ENCODE peak calls at places on chromosomes 16 and 17, in six cellular contexts. H is HCT116, N is K562, C is HepG2, O is SK-N-SH, Y is GM12878. F is an unnamed sample.

GRCh38 chr17:63700528-63701441 is 860 bp upstream of the LIMD2 start:
- DNase-seq in H (no peak), N (no peak), C (no peak), O (peak; percentile 97), Y (no peak), F (peak; percentile 75)

GRCh38 chr16:85062728-85063336 is 35.2 kb downstream of the KIAA0513 start:
- DNase-seq in H (no peak), N (no peak), C (no peak), O (no peak), Y (no peak), F (no peak)

GRCh38 chr16:68917541-68917940 is 74.2 kb downstream of the TANGO6 start:
- DNase-seq in H (no peak), N (no peak), C (no peak), O (no peak), Y (no peak), F (no peak)

GRCh38 chr17:57475786-57476185 is 219.5 kb downstream of the MSI2 start:
- DNase-seq in H (no peak), N (no peak), C (no peak), O (no peak), Y (no peak), F (no peak)

GRCh38 chr17:82012482-82013295 is 10.0 kb downstream of the CENPX start:
- DNase-seq in H (no peak), N (no peak), C (no peak), O (peak; percentile 88), Y (no peak), F (no peak)

GRCh38 chr16:88781140-88782077 is 3.6 kb downstream of the PIEZO1 start:
- DNase-seq in H (no peak), N (no peak), C (no peak), O (no peak), Y (no peak), F (no peak)

GRCh38 chr17:51035436-51035835 is 85.2 kb downstream of the SPAG9 start:
- DNase-seq in H (no peak), N (no peak), C (no peak), O (no peak), Y (no peak), F (peak; percentile 58)

GRCh38 chr17:77927777-77928518 is 30.6 kb upstream of the TNRC6C start:
- DNase-seq in H (no peak), N (no peak), C (no peak), O (peak; percentile 74), Y (no peak), F (no peak)

GRCh38 chr17:40326014-40326831 is 17.2 kb downstream of the RARA start:
- DNase-seq in H (no peak), N (no peak), C (peak; percentile 69), O (no peak), Y (no peak), F (no peak)

GRCh38 chr16:86026136-86026905 is 127.4 kb downstream of the IRF8 start:
- DNase-seq in H (no peak), N (no peak), C (no peak), O (no peak), Y (no peak), F (no peak)

GRCh38 chr16:79599837-79600635 is 501 bp downstream of the MAF start:
- DNase-seq in H (no peak), N (no peak), C (no peak), O (peak; percentile 80), Y (no peak), F (peak; percentile 74)

GRCh38 chr17:21177854-21178600 is 35.9 kb downstream of the TMEM11 start:
- DNase-seq in H (no peak), N (no peak), C (no peak), O (peak; percentile 8), Y (no peak), F (no peak)

GRCh38 chr16:46573008-46573833 is 48.0 kb downstream of the SHCBP1 start:
- DNase-seq in H (no peak), N (peak; percentile 16), C (peak; percentile 32), O (no peak), Y (no peak), F (no peak)

GRCh38 chr16:9645911-9646310 is 536.3 kb downstream of the GRIN2A start:
- DNase-seq in H (no peak), N (no peak), C (no peak), O (no peak), Y (no peak), F (peak; percentile 42)

GRCh38 chr17:78979780-78980623 is at the start of gene LGALS3BP:
- DNase-seq in H (peak; percentile 70), N (no peak), C (peak; percentile 97), O (peak; percentile 97), Y (no peak), F (peak; percentile 59)

GRCh38 chr16:81550412-81550768 is 105.8 kb downstream of the CMIP start:
- DNase-seq in H (no peak), N (no peak), C (peak; percentile 32), O (no peak), Y (no peak), F (no peak)

GRCh38 chr16:57647136-57647875 is 18.9 kb downstream of the ADGRG1 start:
- DNase-seq in H (no peak), N (no peak), C (no peak), O (no peak), Y (no peak), F (no peak)

GRCh38 chr16:58661199-58661830 is 23.3 kb downstream of the SLC38A7 start:
- DNase-seq in H (peak; percentile 78), N (peak; percentile 51), C (peak; percentile 85), O (peak; percentile 78), Y (no peak), F (peak; percentile 87)

GRCh38 chr17:48816774-48817590 is at the start of gene TTLL6:
- DNase-seq in H (peak; percentile 89), N (peak; percentile 96), C (peak; percentile 87), O (peak; percentile 97), Y (no peak), F (peak; percentile 99)

GRCh38 chr17:35733366-35733765 is 1.9 kb downstream of the RASL10B start:
- DNase-seq in H (no peak), N (no peak), C (no peak), O (no peak), Y (no peak), F (no peak)

GRCh38 chr17:36148559-36149295 is 27.7 kb downstream of the TBC1D3B start:
- DNase-seq in H (peak; percentile 68), N (peak; percentile 86), C (peak; percentile 28), O (peak; percentile 77), Y (peak; percentile 57), F (peak; percentile 74)

GRCh38 chr17:34763727-34764665 is 184.6 kb downstream of the TMEM132E start:
- DNase-seq in H (no peak), N (no peak), C (no peak), O (no peak), Y (no peak), F (no peak)

GRCh38 chr16:67393111-67393789 is at the start of gene TPPP3:
- DNase-seq in H (no peak), N (peak; percentile 96), C (peak; percentile 77), O (peak; percentile 98), Y (no peak), F (peak; percentile 83)

GRCh38 chr16:81599034-81599744 is 154.6 kb downstream of the CMIP start:
- DNase-seq in H (no peak), N (no peak), C (peak; percentile 20), O (no peak), Y (no peak), F (no peak)

GRCh38 chr16:12063435-12063834 is 86.9 kb downstream of the SNX29 start:
- DNase-seq in H (no peak), N (no peak), C (no peak), O (no peak), Y (no peak), F (no peak)

GRCh38 chr16:53967172-53967571 is 263.2 kb downstream of the FTO start:
- DNase-seq in H (no peak), N (no peak), C (no peak), O (no peak), Y (no peak), F (no peak)

GRCh38 chr16:69444873-69445517 is 20.6 kb downstream of the CYB5B start:
- DNase-seq in H (no peak), N (no peak), C (no peak), O (no peak), Y (no peak), F (no peak)

GRCh38 chr16:58498341-58499091 is 1.4 kb upstream of the NDRG4 start:
- DNase-seq in H (no peak), N (no peak), C (no peak), O (no peak), Y (no peak), F (no peak)

GRCh38 chr16:1991135-1991551 is 1.4 kb downstream of the SYNGR3 start:
- DNase-seq in H (no peak), N (no peak), C (no peak), O (no peak), Y (peak; percentile 71), F (peak; percentile 57)

DNA sequence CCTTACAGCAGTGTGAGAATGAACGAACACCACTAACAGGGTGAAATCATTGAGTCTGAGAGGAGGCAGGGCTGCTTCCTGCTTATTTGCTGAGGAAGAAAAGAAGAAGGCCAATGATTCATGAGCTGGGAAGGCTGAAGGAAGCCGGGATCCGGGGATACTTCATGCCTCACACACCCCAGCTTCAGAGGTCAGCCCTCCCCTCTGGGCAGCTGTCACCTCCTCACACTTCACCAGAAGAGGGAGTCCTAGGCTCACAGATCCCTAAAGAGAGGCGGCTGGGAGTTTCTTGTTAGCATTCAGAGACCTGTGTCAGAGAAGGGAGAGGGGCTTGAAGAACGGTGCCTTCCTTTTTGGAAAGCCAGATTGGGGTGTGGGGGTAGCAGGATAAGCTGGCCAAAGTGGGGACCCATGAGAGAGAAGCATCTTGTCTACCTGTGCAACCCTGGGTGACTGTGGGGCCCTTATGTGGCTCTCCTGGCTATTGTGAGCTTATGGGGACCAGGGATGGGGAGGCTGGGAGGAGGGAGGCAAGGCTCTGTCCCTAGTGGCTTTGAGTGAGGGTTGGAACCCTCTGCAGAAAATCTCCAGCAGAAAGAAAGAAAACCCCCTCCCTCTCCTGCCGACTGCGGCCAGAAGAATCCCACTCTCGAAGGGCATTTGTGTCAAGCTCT is 94.6 kb downstream of the RGS9 start:
- DNase-seq in H (peak; percentile 74), N (peak; percentile 77), C (peak; percentile 70), O (peak; percentile 86), Y (peak; percentile 12), F (peak; percentile 92)
- H2AFZ ChIP-seq in H (peak overlapping the region; percentile 59), N (no peak overlapping the region), C (no peak overlapping the region), O (no peak overlapping the region), Y (no peak overlapping the region), F (no peak overlapping the region)

GRCh38 chr17:19904412-19904811 is 36.7 kb upstream of the ULK2 start:
- DNase-seq in H (no peak), N (no peak), C (peak; percentile 8), O (no peak), Y (no peak), F (no peak)
- TF ChIP-seq REST in H (no peak), N (no peak), C (no peak), O (no peak), Y (no peak), F (no peak)

GRCh38 chr17:6021011-6021400 is 49.2 kb upstream of the WSCD1 start:
- DNase-seq in H (no peak), N (no peak), C (no peak), O (no peak), Y (no peak), F (no peak)
- H2AFZ ChIP-seq in H (no peak overlapping the region), N (no peak overlapping the region), C (no peak overlapping the region), O (no peak overlapping the region), Y (no peak overlapping the region), F (no peak overlapping the region)

DNA sequence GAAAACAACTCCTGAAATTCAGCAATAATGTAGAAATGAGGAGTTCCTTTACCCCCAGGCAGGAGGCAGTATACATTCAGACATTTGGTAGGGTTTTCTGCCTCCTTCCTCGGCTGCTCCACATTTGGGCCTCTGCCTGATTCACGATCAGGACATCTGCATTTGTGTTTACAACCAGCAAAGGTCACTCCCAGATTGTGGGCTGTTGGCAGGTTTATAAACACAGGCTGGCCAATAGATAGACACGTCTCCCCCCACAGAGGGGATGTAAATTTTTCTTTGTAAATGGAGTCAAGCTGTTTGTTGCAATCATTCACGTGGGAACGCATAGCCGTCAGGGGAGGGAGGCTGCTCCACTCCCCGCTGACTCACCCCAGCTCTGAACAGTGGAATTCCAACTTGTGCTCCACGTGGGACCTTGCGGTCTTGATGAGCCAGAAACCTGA is 252.1 kb upstream of the N4BP1 start:
- DNase-seq in H (peak; percentile 7), N (peak; percentile 14), C (no peak), O (no peak), Y (no peak), F (peak; percentile 60)
- TF ChIP-seq REST in H (no peak), N (no peak), C (no peak), O (no peak), Y (no peak), F (no peak)